ENCODE peak calls at places on chromosomes 2 and 18, in eight cellular contexts. V is endothelial cell, X is fibroblast of the aortic adventitia, P is DMS153, R is substantia nigra, L is posterior vena cava, T is progenitor cell of endocrine pancreas, D is GM04504. A is an unnamed sample.

GRCh38 chr2:96872591-96873349 is 2.9 kb upstream of the SEMA4C start:
- DNase-seq in V (no peak), X (peak; percentile 33), P (no peak), R (no peak), L (no peak), T (no peak), D (no peak), A (no peak)

GRCh38 chr2:172726172-172726735 is 9.4 kb upstream of the RAPGEF4 start:
- DNase-seq in V (no peak), X (peak; percentile 27), P (no peak), R (no peak), L (no peak), T (no peak), D (no peak), A (no peak)

GRCh38 chr18:6629635-6630140 is 99.8 kb upstream of the ARHGAP28 start:
- DNase-seq in V (no peak), X (peak; percentile 16), P (no peak), R (no peak), L (no peak), T (no peak), D (peak; percentile 44), A (no peak)

GRCh38 chr2:196239622-196240587 is 68.5 kb upstream of the STK17B start:
- DNase-seq in V (peak; percentile 53), X (peak; percentile 77), P (peak; percentile 12), R (peak; percentile 5), L (peak; percentile 88), T (no peak), D (no peak), A (no peak)

GRCh38 chr2:37215255-37215654 is 16.1 kb downstream of the CEBPZ start:
- DNase-seq in V (no peak), X (peak; percentile 39), P (no peak), R (no peak), L (no peak), T (no peak), D (no peak), A (no peak)

GRCh38 chr2:133776936-133777587 is 208.8 kb upstream of the NCKAP5 start:
- DNase-seq in V (no peak), X (no peak), P (no peak), R (no peak), L (no peak), T (no peak), D (no peak), A (no peak)

GRCh38 chr2:109720379-109721116 is 73.6 kb upstream of the RGPD5 start:
- DNase-seq in V (no peak), X (no peak), P (no peak), R (no peak), L (peak; percentile 61), T (no peak), D (no peak), A (no peak)

GRCh38 chr2:117785740-117786139 is 28.8 kb upstream of the DDX18 start:
- DNase-seq in V (peak; percentile 55), X (peak; percentile 53), P (peak; percentile 61), R (no peak), L (no peak), T (peak; percentile 28), D (no peak), A (no peak)

GRCh38 chr2:199910338-199911051 is 598 bp upstream of the C2orf69 start:
- DNase-seq in V (no peak), X (no peak), P (no peak), R (no peak), L (no peak), T (no peak), D (no peak), A (no peak)

GRCh38 chr2:10839813-10840212 is 27.2 kb upstream of the PDIA6 start:
- DNase-seq in V (peak; percentile 51), X (peak; percentile 23), P (no peak), R (no peak), L (peak; percentile 58), T (peak; percentile 45), D (no peak), A (no peak)

GRCh38 chr2:71008342-71008741 is 13.7 kb upstream of the TEX261 start:
- DNase-seq in V (no peak), X (no peak), P (no peak), R (no peak), L (peak; percentile 75), T (no peak), D (no peak), A (no peak)

GRCh38 chr18:5237083-5237722 is 40.1 kb upstream of the AKAIN1 start:
- DNase-seq in V (peak; percentile 3), X (peak; percentile 22), P (no peak), R (no peak), L (peak; percentile 78), T (no peak), D (no peak), A (peak; percentile 83)

GRCh38 chr2:239263937-239264837 is 136.6 kb downstream of the HDAC4 start:
- DNase-seq in V (no peak), X (peak; percentile 74), P (no peak), R (no peak), L (peak; percentile 79), T (no peak), D (no peak), A (no peak)

GRCh38 chr18:78724214-78724834 is 255.3 kb upstream of the SALL3 start:
- DNase-seq in V (no peak), X (no peak), P (no peak), R (no peak), L (peak; percentile 51), T (no peak), D (no peak), A (no peak)

GRCh38 chr2:172052000-172052983 is 33.0 kb upstream of the DLX1 start:
- DNase-seq in V (no peak), X (peak; percentile 34), P (peak; percentile 72), R (no peak), L (no peak), T (no peak), D (peak; percentile 38), A (no peak)

GRCh38 chr18:574456-575228 is 5.5 kb upstream of the CETN1 start:
- DNase-seq in V (no peak), X (peak; percentile 61), P (no peak), R (no peak), L (no peak), T (no peak), D (no peak), A (no peak)

GRCh38 chr2:128748336-128748735 is 429.7 kb upstream of the HS6ST1 start:
- DNase-seq in V (no peak), X (no peak), P (no peak), R (no peak), L (no peak), T (no peak), D (no peak), A (no peak)

GRCh38 chr2:238251331-238251730 is 11.5 kb upstream of the HES6 start:
- DNase-seq in V (no peak), X (no peak), P (no peak), R (no peak), L (peak; percentile 71), T (no peak), D (no peak), A (no peak)